ENCODE peak calls at places on chromosomes 13 and 19, in nine cellular contexts. U is IMR-90; R is PC-3; B is neural progenitor cell; A is PC-9; C is heart right ventricle; K is stomach; Z is CD8-positive, alpha-beta T cell; H is uterus. S is an unnamed sample.

GRCh38 chr13:27523345-27524073 is 73.1 kb upstream of the MTIF3 start:
- DNase-seq in U (no peak), R (no peak), B (no peak), A (no peak), C (no peak), K (no peak), Z (no peak), H (no peak), S (no peak)

GRCh38 chr13:96020155-96020575 is 33.0 kb downstream of the UGGT2 start:
- DNase-seq in U (peak; percentile 67), R (peak; percentile 69), B (peak; percentile 79), A (peak; percentile 19), C (no peak), K (peak; percentile 49), Z (no peak), H (no peak), S (peak; percentile 47)

GRCh38 chr19:58492265-58492664 is 16.1 kb downstream of the ZNF446 start:
- DNase-seq in U (no peak), R (no peak), B (no peak), A (no peak), C (no peak), K (no peak), Z (no peak), H (no peak), S (no peak)

GRCh38 chr19:45953676-45954075 is 20.0 kb downstream of the NOVA2 start:
- DNase-seq in U (no peak), R (peak; percentile 29), B (no peak), A (no peak), C (no peak), K (no peak), Z (no peak), H (no peak), S (no peak)

GRCh38 chr19:5048091-5048726 is 79.3 kb downstream of the KDM4B start:
- DNase-seq in U (peak; percentile 67), R (peak; percentile 92), B (peak; percentile 90), A (peak; percentile 82), C (peak; percentile 78), K (peak; percentile 87), Z (peak; percentile 46), H (peak; percentile 80), S (peak; percentile 82)

GRCh38 chr19:44807162-44807561 is 1.7 kb upstream of the BCAM start:
- DNase-seq in U (no peak), R (peak; percentile 80), B (no peak), A (peak; percentile 78), C (no peak), K (peak; percentile 58), Z (no peak), H (no peak), S (no peak)

GRCh38 chr19:34589730-34590129 is 87.2 kb downstream of the SCGB2B2 start:
- DNase-seq in U (no peak), R (no peak), B (no peak), A (no peak), C (no peak), K (no peak), Z (no peak), H (no peak), S (no peak)

GRCh38 chr13:41107104-41107571 is 25.5 kb downstream of the KBTBD6 start:
- DNase-seq in U (no peak), R (no peak), B (peak; percentile 23), A (no peak), C (no peak), K (no peak), Z (no peak), H (no peak), S (no peak)

GRCh38 chr13:41032646-41033396 is 13.7 kb upstream of the ELF1 start:
- DNase-seq in U (no peak), R (no peak), B (no peak), A (no peak), C (no peak), K (no peak), Z (no peak), H (no peak), S (no peak)

GRCh38 chr19:55115446-55116065 is 1.9 kb downstream of the PPP1R12C start:
- DNase-seq in U (peak; percentile 62), R (no peak), B (no peak), A (no peak), C (no peak), K (no peak), Z (no peak), H (peak; percentile 50), S (no peak)

GRCh38 chr19:39500543-39500942 is 1.8 kb downstream of the DLL3 start:
- DNase-seq in U (no peak), R (no peak), B (no peak), A (no peak), C (no peak), K (no peak), Z (no peak), H (no peak), S (no peak)

GRCh38 chr13:34506796-34507195 is 435.3 kb upstream of the NBEA start:
- DNase-seq in U (no peak), R (peak; percentile 7), B (peak; percentile 18), A (no peak), C (no peak), K (no peak), Z (no peak), H (no peak), S (no peak)

GRCh38 chr19:15126511-15126910 is 19.3 kb downstream of the SYDE1 start:
- DNase-seq in U (no peak), R (no peak), B (no peak), A (no peak), C (no peak), K (no peak), Z (no peak), H (no peak), S (no peak)

GRCh38 chr19:13100871-13101589 is 1.6 kb downstream of the LYL1 start:
- DNase-seq in U (no peak), R (peak; percentile 47), B (no peak), A (no peak), C (no peak), K (no peak), Z (no peak), H (peak; percentile 43), S (no peak)

GRCh38 chr13:32736648-32737047 is 150.4 kb downstream of the PDS5B start:
- DNase-seq in U (no peak), R (no peak), B (no peak), A (no peak), C (no peak), K (no peak), Z (no peak), H (no peak), S (no peak)

GRCh38 chr19:48539503-48540096 is 12.4 kb upstream of the SULT2B1 start:
- DNase-seq in U (peak; percentile 82), R (peak; percentile 84), B (no peak), A (peak; percentile 37), C (no peak), K (peak; percentile 53), Z (no peak), H (no peak), S (peak; percentile 83)

GRCh38 chr13:50524540-50524939 is 319.0 kb downstream of the DLEU7 start:
- DNase-seq in U (no peak), R (no peak), B (no peak), A (no peak), C (no peak), K (no peak), Z (no peak), H (no peak), S (peak; percentile 11)

GRCh38 chr13:113554333-113554700 is 30.2 kb upstream of the TFDP1 start:
- DNase-seq in U (no peak), R (no peak), B (no peak), A (no peak), C (no peak), K (peak; percentile 8), Z (no peak), H (no peak), S (no peak)

GRCh38 chr19:44570984-44571684 is 41.7 kb upstream of the CEACAM20 start:
- DNase-seq in U (peak; percentile 82), R (peak; percentile 85), B (peak; percentile 86), A (peak; percentile 67), C (no peak), K (peak; percentile 65), Z (peak; percentile 49), H (peak; percentile 36), S (peak; percentile 74)

GRCh38 chr19:42467437-42467760 is 24.7 kb upstream of the CXCL17 start:
- DNase-seq in U (no peak), R (no peak), B (no peak), A (no peak), C (no peak), K (no peak), Z (no peak), H (no peak), S (no peak)

GRCh38 chr13:79995334-79995733 is 345.6 kb downstream of the SPRY2 start:
- DNase-seq in U (peak; percentile 85), R (peak; percentile 52), B (no peak), A (no peak), C (no peak), K (no peak), Z (no peak), H (no peak), S (no peak)

GRCh38 chr13:75855216-75855615 is 219.1 kb downstream of the LMO7 start:
- DNase-seq in U (no peak), R (no peak), B (no peak), A (no peak), C (no peak), K (no peak), Z (no peak), H (no peak), S (no peak)

GRCh38 chr13:67366533-67366932 is 136.4 kb upstream of the PCDH9 start:
- DNase-seq in U (peak; percentile 50), R (peak; percentile 25), B (no peak), A (no peak), C (no peak), K (no peak), Z (no peak), H (no peak), S (no peak)
- TF ChIP-seq CTCF in U (peak; percentile 31), R (peak; percentile 30), B (no peak), A (peak; percentile 23), C (no peak), K (no peak), Z (no peak), H (no peak), S (peak; percentile 48)

DNA sequence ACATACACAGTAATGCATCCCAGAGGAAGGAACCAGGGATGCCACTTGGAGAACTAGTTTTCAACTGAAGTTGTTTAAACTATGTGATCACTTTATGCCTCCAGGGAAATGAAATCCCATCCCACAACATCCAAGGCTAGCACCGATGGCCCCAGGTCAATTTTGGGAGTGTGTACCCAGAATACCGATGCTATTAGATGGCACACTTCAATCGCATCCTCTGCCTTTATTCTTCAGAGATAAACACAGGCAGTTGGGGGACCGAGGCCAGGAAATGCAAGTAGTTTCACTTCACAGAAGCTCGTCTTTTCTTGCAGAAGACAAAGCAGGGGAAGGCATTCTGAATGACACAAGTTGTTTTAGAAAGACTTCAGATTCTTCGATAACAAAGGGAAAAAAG is 13.8 kb downstream of the STK24 start:
- DNase-seq in U (no peak), R (peak; percentile 46), B (no peak), A (no peak), C (no peak), K (no peak), Z (peak; percentile 49), H (no peak), S (no peak)
- H3K4me1 ChIP-seq in U (peaks cover 21% of the 10 kb centered on the region), R (peaks cover 5% of the 10 kb centered on the region), B (peaks cover 29% of the 10 kb centered on the region), A (peaks cover 20% of the 10 kb centered on the region), C (peaks cover 85% of the 10 kb centered on the region), K (peaks cover 100% of the 10 kb centered on the region), Z (peaks cover 60% of the 10 kb centered on the region), H (peaks cover 19% of the 10 kb centered on the region), S (peaks cover 5% of the 10 kb centered on the region)

GRCh38 chr19:10431254-10431942 is 11.1 kb downstream of the PDE4A start:
- DNase-seq in U (no peak), R (peak; percentile 37), B (no peak), A (no peak), C (no peak), K (peak; percentile 44), Z (peak; percentile 57), H (no peak), S (no peak)
- TF ChIP-seq CTCF in U (no peak), R (no peak), B (no peak), A (no peak), C (peak; percentile 3), K (no peak), Z (no peak), H (no peak), S (no peak)

GRCh38 chr13:59915252-59915651 is 248.5 kb downstream of the DIAPH3 start:
- DNase-seq in U (no peak), R (no peak), B (no peak), A (no peak), C (no peak), K (no peak), Z (no peak), H (no peak), S (no peak)
- H3K4me1 ChIP-seq in U (no peaks in the 10 kb centered on the region), R (no peaks in the 10 kb centered on the region), B (no peaks in the 10 kb centered on the region), A (no peaks in the 10 kb centered on the region), C (no peaks in the 10 kb centered on the region), K (no peaks in the 10 kb centered on the region), Z (no peaks in the 10 kb centered on the region), H (no peaks in the 10 kb centered on the region), S (no peaks in the 10 kb centered on the region)

S was measured in BE2C.